ENCODE peak calls at places on chromosomes 11 and 22, in four cellular contexts. E, A, P and D are unnamed samples.

GRCh38 chr11:86261328-86261727 is 16.8 kb downstream of the EED start:
- DNase-seq in E (no peak), A (no peak), P (no peak), D (no peak)

GRCh38 chr11:111402411-111402810 is 23.3 kb upstream of the POU2AF1 start:
- DNase-seq in E (no peak), A (no peak), P (no peak), D (no peak)

GRCh38 chr11:61959026-61959608 is 8.3 kb downstream of the FTH1 start:
- DNase-seq in E (no peak), A (no peak), P (peak; percentile 80), D (no peak)

GRCh38 chr22:44732017-44732561 is 20.3 kb upstream of the ARHGAP8 start:
- DNase-seq in E (no peak), A (no peak), P (no peak), D (no peak)

GRCh38 chr11:117950999-117951961 is 22.1 kb upstream of the TMPRSS13 start:
- DNase-seq in E (no peak), A (no peak), P (no peak), D (no peak)

GRCh38 chr11:100980156-100980555 is 149.5 kb downstream of the PGR start:
- DNase-seq in E (no peak), A (no peak), P (peak; percentile 43), D (no peak)

GRCh38 chr11:13010737-13011342 is 1.7 kb downstream of the RASSF10 start:
- DNase-seq in E (no peak), A (no peak), P (peak; percentile 46), D (no peak)

GRCh38 chr22:49999063-49999900 is 13.3 kb downstream of the IL17REL start:
- DNase-seq in E (no peak), A (peak; percentile 83), P (peak; percentile 23), D (peak; percentile 24)

GRCh38 chr22:33126881-33127280 is 68.7 kb upstream of the SYN3 start:
- DNase-seq in E (no peak), A (peak; percentile 18), P (peak; percentile 13), D (no peak)